ENCODE peak calls at places on chromosomes 16 and 17, in eight cellular contexts. A, Q, W, P, M, J, D and B are unnamed samples.
A peak's percentile ranks its signal among the peaks of the same experiment; 100 is the strongest.

GRCh38 chr16:54923055-54923473 is 7.6 kb upstream of the IRX5 start:
- DNase-seq in Q (no peak), J (no peak), A (no peak), W (no peak), D (no peak), M (no peak), P (no peak), B (no peak)

GRCh38 chr17:81934098-81934757 is 2.9 kb downstream of the PYCR1 start:
- DNase-seq in M (no peak), P (no peak), D (no peak), A (no peak), J (no peak), Q (no peak), W (no peak), B (no peak)

GRCh38 chr17:42135664-42136653 is 13.4 kb downstream of the HSPB9 start:
- DNase-seq in J (no peak), M (no peak), W (peak; percentile 90), P (no peak), A (peak; percentile 92), Q (no peak), D (peak; percentile 37), B (no peak)

GRCh38 chr16:11742536-11743307 is at the start of gene TXNDC11:
- DNase-seq in Q (peak; percentile 99), M (peak; percentile 99), A (peak; percentile 100), J (peak; percentile 100), P (peak; percentile 100), D (peak; percentile 98), W (peak; percentile 100), B (peak; percentile 99)

GRCh38 chr17:8896641-8897635 is 29.5 kb upstream of the PIK3R6 start:
- DNase-seq in D (no peak), P (no peak), A (no peak), J (no peak), W (no peak), Q (no peak), M (no peak), B (no peak)

GRCh38 chr16:3776316-3776715 is 59.0 kb upstream of the TRAP1 start:
- DNase-seq in A (no peak), W (peak; percentile 86), J (no peak), M (no peak), D (no peak), Q (no peak), P (no peak), B (no peak)

GRCh38 chr17:21297026-21297520 is 12.6 kb downstream of the MAP2K3 start:
- DNase-seq in A (no peak), P (no peak), W (no peak), Q (no peak), M (no peak), D (no peak), J (no peak), B (no peak)

GRCh38 chr17:40791808-40792436 is 7.8 kb downstream of the KRT28 start:
- DNase-seq in D (peak; percentile 9), Q (no peak), W (no peak), A (no peak), P (no peak), J (no peak), M (peak; percentile 52), B (no peak)

GRCh38 chr16:64656471-64656870 is 465.4 kb downstream of the CDH11 start:
- DNase-seq in P (no peak), M (no peak), D (no peak), A (no peak), Q (no peak), W (no peak), J (no peak), B (no peak)

GRCh38 chr16:67016143-67016542 is 12.8 kb upstream of the CBFB start:
- DNase-seq in M (no peak), D (no peak), Q (no peak), A (no peak), P (peak; percentile 44), J (no peak), W (no peak), B (no peak)

GRCh38 chr16:88843256-88843655 is 13.5 kb downstream of the GALNS start:
- DNase-seq in M (no peak), P (no peak), W (no peak), J (no peak), Q (no peak), A (no peak), D (no peak), B (no peak)

GRCh38 chr17:4604111-4604644 is 19.8 kb downstream of the SMTNL2 start:
- DNase-seq in A (no peak), Q (no peak), D (no peak), P (peak; percentile 62), W (no peak), J (peak; percentile 60), M (no peak), B (no peak)

GRCh38 chr17:56681561-56682266 is 88.2 kb downstream of the NOG start:
- DNase-seq in Q (no peak), J (no peak), A (no peak), D (peak; percentile 97), W (no peak), P (no peak), M (no peak), B (peak; percentile 82)

GRCh38 chr16:12576878-12577277 is 226.8 kb downstream of the CPPED1 start:
- DNase-seq in A (no peak), D (no peak), M (no peak), W (no peak), Q (no peak), J (no peak), P (peak; percentile 19), B (no peak)

GRCh38 chr17:68428498-68429172 is 28.7 kb downstream of the WIPI1 start:
- DNase-seq in J (no peak), A (no peak), D (no peak), M (no peak), W (no peak), P (peak; percentile 49), Q (no peak), B (no peak)

DNA sequence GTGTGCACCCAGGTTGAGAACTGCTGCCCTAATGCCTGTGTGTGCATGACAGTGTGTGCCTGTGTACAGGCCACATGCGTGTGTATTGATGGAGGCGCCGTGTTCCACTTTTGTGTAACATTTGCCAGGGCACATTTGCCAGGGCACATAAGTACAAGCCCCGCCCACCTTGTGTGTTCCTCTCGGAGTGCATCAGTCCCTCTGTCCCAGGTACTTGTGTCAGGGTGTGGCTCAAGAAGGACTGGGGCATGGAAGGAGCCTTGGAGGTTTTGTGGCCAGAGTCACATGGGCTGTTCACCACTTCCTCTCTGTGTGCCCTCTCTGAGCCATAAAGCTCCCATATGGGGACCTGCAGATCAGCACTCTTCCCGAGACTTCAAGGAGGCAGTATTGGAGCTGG is 73.9 kb downstream of the MRM1 start:
- DNase-seq in Q (no peak), W (no peak), M (no peak), P (no peak), A (no peak), D (no peak), J (no peak), B (peak; percentile 17)
- H3K27me3 ChIP-seq in Q (no peaks in the 10 kb centered on the region), W (no peaks in the 10 kb centered on the region), M (no peaks in the 10 kb centered on the region), P (no peaks in the 10 kb centered on the region), A (no peaks in the 10 kb centered on the region), D (no peaks in the 10 kb centered on the region), J (no peaks in the 10 kb centered on the region), B (no peaks in the 10 kb centered on the region)

DNA sequence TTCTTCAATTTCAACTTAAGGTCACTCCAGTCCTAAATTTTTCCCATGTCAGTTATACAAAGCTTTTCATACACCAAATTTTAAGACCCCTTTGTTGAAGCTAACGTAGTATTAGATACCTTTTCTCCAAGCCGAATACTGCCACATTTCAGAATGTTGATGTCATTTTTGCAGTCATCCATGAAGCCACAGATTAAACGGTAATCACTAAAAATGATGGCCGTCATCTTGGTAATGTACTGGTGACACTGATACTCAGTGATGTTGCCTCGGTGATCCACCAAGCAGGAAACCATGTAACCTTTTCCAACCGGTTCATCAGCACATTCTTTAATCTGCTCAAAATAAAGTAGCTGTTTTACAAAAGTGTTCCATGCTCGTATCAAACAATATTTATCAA is 82.1 kb upstream of the CLEC18B start:
- DNase-seq in W (no peak), P (no peak), J (no peak), Q (no peak), M (no peak), A (no peak), D (no peak), B (no peak)
- H3K27me3 ChIP-seq in W (no peaks in the 10 kb centered on the region), P (no peaks in the 10 kb centered on the region), J (no peaks in the 10 kb centered on the region), Q (no peaks in the 10 kb centered on the region), M (no peaks in the 10 kb centered on the region), A (no peaks in the 10 kb centered on the region), D (no peaks in the 10 kb centered on the region), B (no peaks in the 10 kb centered on the region)

DNA sequence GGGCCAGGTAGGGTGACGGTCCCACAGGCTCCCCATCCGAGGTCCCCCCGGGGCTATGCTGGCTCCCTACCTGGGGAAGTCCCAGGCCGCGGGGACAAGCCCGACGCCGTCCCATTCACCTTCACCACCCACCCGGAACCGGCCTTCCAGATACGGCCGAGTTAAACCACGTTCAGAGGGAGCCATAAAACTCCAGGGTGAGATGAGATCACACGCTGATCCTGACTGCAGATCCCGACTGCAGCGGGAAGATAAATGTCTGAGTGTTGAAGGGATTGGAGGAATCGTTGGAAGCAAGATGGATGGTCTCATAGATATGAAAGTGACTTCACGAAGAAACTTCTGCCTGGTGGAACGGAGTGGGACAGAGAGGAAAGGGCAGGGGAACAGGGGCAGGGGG is 13.6 kb upstream of the C1QTNF8 start:
- DNase-seq in J (no peak), W (no peak), M (no peak), A (no peak), P (no peak), D (no peak), Q (no peak), B (no peak)
- H3K27me3 ChIP-seq in J (peaks cover 8% of the 10 kb centered on the region), W (peaks cover 24% of the 10 kb centered on the region), M (peaks cover 42% of the 10 kb centered on the region), A (peaks cover 29% of the 10 kb centered on the region), P (peaks cover 97% of the 10 kb centered on the region), D (peaks cover 25% of the 10 kb centered on the region), Q (no peaks in the 10 kb centered on the region), B (no peaks in the 10 kb centered on the region)

GRCh38 chr16:86823895-86824671 is 245.7 kb downstream of the FOXL1 start:
- DNase-seq in P (no peak), W (no peak), J (no peak), M (no peak), D (peak; percentile 96), A (no peak), Q (no peak), B (no peak)
- H3K27me3 ChIP-seq in P (peaks cover 74% of the 10 kb centered on the region), W (no peaks in the 10 kb centered on the region), J (no peaks in the 10 kb centered on the region), M (peaks cover 26% of the 10 kb centered on the region), D (no peaks in the 10 kb centered on the region), A (no peaks in the 10 kb centered on the region), Q (peaks cover 4% of the 10 kb centered on the region), B (peaks cover 6% of the 10 kb centered on the region)

GRCh38 chr17:79385962-79386563 is 224.8 kb downstream of the RBFOX3 start:
- DNase-seq in A (no peak), W (no peak), P (no peak), M (no peak), J (no peak), D (no peak), Q (no peak), B (no peak)
- H3K27me3 ChIP-seq in A (peaks cover 6% of the 10 kb centered on the region), W (no peaks in the 10 kb centered on the region), P (peaks cover 87% of the 10 kb centered on the region), M (peaks cover 21% of the 10 kb centered on the region), J (no peaks in the 10 kb centered on the region), D (peaks cover 5% of the 10 kb centered on the region), Q (no peaks in the 10 kb centered on the region), B (peaks cover 6% of the 10 kb centered on the region)

GRCh38 chr17:57782051-57782490 is 37.0 kb upstream of the CCDC182 start:
- DNase-seq in W (no peak), M (peak; percentile 20), P (no peak), Q (no peak), A (no peak), D (no peak), J (no peak), B (peak; percentile 86)
- H3K27me3 ChIP-seq in W (no peaks in the 10 kb centered on the region), M (peaks cover 27% of the 10 kb centered on the region), P (peaks cover 25% of the 10 kb centered on the region), Q (peaks cover 10% of the 10 kb centered on the region), A (no peaks in the 10 kb centered on the region), D (no peaks in the 10 kb centered on the region), J (no peaks in the 10 kb centered on the region), B (no peaks in the 10 kb centered on the region)

GRCh38 chr17:36686123-36686669 is 84.8 kb downstream of the MRM1 start:
- DNase-seq in M (no peak), J (no peak), P (no peak), Q (no peak), W (no peak), A (no peak), D (peak; percentile 58), B (no peak)
- H3K27me3 ChIP-seq in M (no peaks in the 10 kb centered on the region), J (no peaks in the 10 kb centered on the region), P (peaks cover 23% of the 10 kb centered on the region), Q (no peaks in the 10 kb centered on the region), W (no peaks in the 10 kb centered on the region), A (no peaks in the 10 kb centered on the region), D (peaks cover 16% of the 10 kb centered on the region), B (peaks cover 2% of the 10 kb centered on the region)